ENCODE peak calls at places on chromosomes 13 and 19, in six cellular contexts. P, Y, W, C, F and H are unnamed samples.

GRCh38 chr13:113657851-113658741 is at the start of gene ATP4B:
- DNase-seq in W (no peak), C (no peak), Y (no peak), P (no peak), F (peak), H (no peak)

GRCh38 chr19:29596885-29597525 is 9.1 kb upstream of the POP4 start:
- DNase-seq in W (no peak), F (no peak), C (no peak), P (no peak), Y (no peak), H (no peak)

GRCh38 chr19:35264281-35265125 is 4.3 kb upstream of the USF2 start:
- DNase-seq in Y (no peak), P (peak), C (peak), W (peak), F (peak), H (no peak)

GRCh38 chr19:45967246-45967645 is 6.4 kb downstream of the NOVA2 start:
- DNase-seq in W (no peak), Y (no peak), C (no peak), P (no peak), F (no peak), H (no peak)

GRCh38 chr13:50222569-50223332 is 207.5 kb downstream of the KCNRG start:
- DNase-seq in Y (no peak), C (peak), P (peak), F (peak), W (peak), H (no peak)

GRCh38 chr19:6185093-6185824 is 49.8 kb downstream of the ACSBG2 start:
- DNase-seq in Y (no peak), P (no peak), W (no peak), C (no peak), F (no peak), H (no peak)

GRCh38 chr19:27741236-27741635 is 1471.7 kb downstream of the UQCRFS1 start:
- DNase-seq in F (peak), W (no peak), C (no peak), P (no peak), Y (no peak), H (no peak)

GRCh38 chr19:48354332-48354992 is 9.3 kb downstream of the TMEM143 start:
- DNase-seq in W (no peak), Y (no peak), C (peak), F (no peak), P (no peak), H (no peak)

GRCh38 chr19:18670313-18670712 is 13.2 kb upstream of the CRTC1 start:
- DNase-seq in F (no peak), C (no peak), W (no peak), Y (no peak), P (no peak), H (no peak)

GRCh38 chr13:93218583-93218982 is 8.0 kb upstream of the GPC6 start:
- DNase-seq in Y (no peak), C (no peak), P (no peak), W (no peak), F (no peak), H (no peak)

GRCh38 chr13:69425235-69425634 is 682.4 kb upstream of the ATXN8OS start:
- DNase-seq in Y (no peak), C (no peak), P (no peak), W (no peak), F (no peak), H (no peak)

GRCh38 chr13:33745370-33746324 is 72.3 kb upstream of the RFC3 start:
- DNase-seq in W (no peak), C (peak), Y (no peak), F (no peak), P (no peak), H (no peak)

GRCh38 chr19:42254083-42254849 is 662 bp downstream of the ERF start:
- DNase-seq in C (peak), P (peak), F (peak), W (peak), Y (no peak), H (peak)

GRCh38 chr13:94798738-94799137 is 86.4 kb upstream of the SOX21 start:
- DNase-seq in F (no peak), Y (no peak), P (no peak), C (no peak), W (no peak), H (no peak)

GRCh38 chr13:71619096-71619495 is 247.9 kb downstream of the DACH1 start:
- DNase-seq in F (no peak), W (no peak), P (no peak), Y (no peak), C (no peak), H (no peak)

GRCh38 chr13:40352807-40353562 is 313.5 kb downstream of the FOXO1 start:
- DNase-seq in C (no peak), Y (no peak), P (peak), W (no peak), F (peak), H (no peak)

GRCh38 chr13:67515895-67516294 is 285.8 kb upstream of the PCDH9 start:
- DNase-seq in C (no peak), P (no peak), W (no peak), F (no peak), Y (no peak), H (no peak)

GRCh38 chr13:54402495-54402894 is 1373.9 kb downstream of the OLFM4 start:
- DNase-seq in Y (no peak), F (no peak), W (no peak), P (no peak), C (no peak), H (no peak)

GRCh38 chr19:42816901-42817300 is 51.4 kb upstream of the PSG8 start:
- DNase-seq in Y (no peak), W (no peak), P (no peak), C (no peak), F (no peak), H (no peak)

GRCh38 chr19:37227996-37228395 is 10.0 kb downstream of the ZNF383 start:
- DNase-seq in Y (no peak), F (no peak), P (no peak), W (no peak), C (peak), H (no peak)

GRCh38 chr19:46180701-46181385 is 32.8 kb downstream of the IGFL2 start:
- DNase-seq in Y (peak), C (no peak), P (no peak), W (no peak), F (no peak), H (no peak)

GRCh38 chr19:42197375-42197817 is 20.1 kb downstream of the DEDD2 start:
- DNase-seq in C (no peak), Y (no peak), W (peak), P (no peak), F (no peak), H (no peak)

GRCh38 chr13:113995051-113995601 is 21.2 kb upstream of the C13orf46 start:
- DNase-seq in P (no peak), W (no peak), F (no peak), Y (no peak), C (no peak), H (no peak)

GRCh38 chr19:30848626-30849322 is 476.6 kb downstream of the ZNF536 start:
- DNase-seq in F (no peak), C (no peak), P (no peak), W (no peak), Y (no peak), H (no peak)

GRCh38 chr13:101452519-101453485 is at the start of gene ITGBL1:
- DNase-seq in F (no peak), Y (no peak), W (no peak), P (no peak), C (no peak), H (peak)

GRCh38 chr19:35293733-35294309 is 1.9 kb downstream of the MAG start:
- DNase-seq in C (no peak), F (no peak), W (no peak), P (no peak), Y (no peak), H (no peak)

GRCh38 chr13:27665333-27665732 is 43.6 kb downstream of the POLR1D start:
- DNase-seq in P (no peak), Y (no peak), W (no peak), F (no peak), C (no peak), H (no peak)

GRCh38 chr19:22260499-22260898 is 25.7 kb upstream of the ZNF729 start:
- DNase-seq in F (no peak), C (no peak), Y (no peak), W (no peak), P (no peak), H (no peak)

GRCh38 chr13:100542546-100543156 is 45.9 kb downstream of the GGACT start:
- DNase-seq in F (peak), C (no peak), P (no peak), W (no peak), Y (peak), H (no peak)

GRCh38 chr19:49468199-49468598 is 5.8 kb upstream of the FLT3LG start:
- DNase-seq in W (no peak), P (peak), F (no peak), Y (no peak), C (no peak), H (no peak)
- TF ChIP-seq POLR2A in W (no peak), P (no peak), F (no peak), Y (no peak), C (no peak), H (no peak)

GRCh38 chr19:1863308-1863637 is at the start of gene KLF16:
- DNase-seq in F (no peak), Y (peak), P (no peak), W (no peak), C (no peak), H (no peak)
- TF ChIP-seq POLR2A in F (no peak), Y (peak), P (no peak), W (peak), C (no peak), H (peak)

GRCh38 chr13:30421093-30422055 is 919 bp upstream of the UBE2L5 start:
- DNase-seq in C (peak), Y (peak), P (peak), F (peak), W (peak), H (peak)
- TF ChIP-seq POLR2A in C (no peak), Y (no peak), P (no peak), F (peak), W (peak), H (no peak)

DNA sequence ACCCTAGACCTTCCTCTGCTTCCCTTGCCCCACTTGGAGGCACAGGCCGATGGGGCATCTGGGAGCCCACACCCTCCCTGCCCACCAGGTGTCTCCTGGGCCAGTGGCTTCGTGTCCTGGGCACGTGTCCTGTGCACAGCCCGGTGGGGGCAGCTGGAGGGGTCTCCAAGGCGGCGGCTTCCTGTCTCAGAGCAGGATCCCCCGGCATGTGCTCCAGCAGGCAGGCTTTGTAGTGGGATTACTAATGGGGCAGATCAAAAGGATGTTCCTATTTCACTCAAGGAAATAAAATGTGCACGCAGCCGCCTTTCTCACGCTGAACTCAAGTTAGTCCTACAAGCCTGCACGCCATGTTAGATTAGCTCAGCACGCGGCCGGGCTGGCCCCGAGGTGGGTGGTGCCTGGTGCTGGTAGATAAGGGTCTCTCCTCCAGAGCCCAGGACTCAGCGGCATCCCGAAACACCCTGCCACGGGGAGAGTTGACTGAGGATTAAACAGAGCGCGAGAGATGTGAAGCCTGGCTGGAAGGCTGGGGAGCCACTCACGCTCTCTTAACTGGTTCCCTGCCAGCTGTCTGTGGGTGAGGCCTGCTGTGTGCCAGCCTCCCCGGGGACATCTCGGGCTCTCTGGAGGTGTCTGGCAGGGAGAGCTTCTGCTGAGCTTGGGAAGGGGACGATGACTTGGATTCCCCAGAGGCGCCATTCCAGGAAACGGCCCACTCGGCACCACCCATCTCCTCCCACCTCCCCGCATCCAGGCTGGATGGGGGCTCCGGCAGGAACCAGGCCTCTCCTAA is 122.1 kb downstream of the KDM4B start:
- DNase-seq in W (no peak), F (peak), Y (no peak), P (peak), C (peak), H (no peak)
- TF ChIP-seq POLR2A in W (no peak), F (no peak), Y (no peak), P (no peak), C (no peak), H (no peak)

GRCh38 chr13:36453518-36453917 is 21.2 kb downstream of the CCNA1 start:
- DNase-seq in Y (no peak), W (no peak), F (no peak), P (no peak), C (no peak), H (no peak)
- TF ChIP-seq POLR2A in Y (no peak), W (no peak), F (no peak), P (no peak), C (no peak), H (no peak)

DNA sequence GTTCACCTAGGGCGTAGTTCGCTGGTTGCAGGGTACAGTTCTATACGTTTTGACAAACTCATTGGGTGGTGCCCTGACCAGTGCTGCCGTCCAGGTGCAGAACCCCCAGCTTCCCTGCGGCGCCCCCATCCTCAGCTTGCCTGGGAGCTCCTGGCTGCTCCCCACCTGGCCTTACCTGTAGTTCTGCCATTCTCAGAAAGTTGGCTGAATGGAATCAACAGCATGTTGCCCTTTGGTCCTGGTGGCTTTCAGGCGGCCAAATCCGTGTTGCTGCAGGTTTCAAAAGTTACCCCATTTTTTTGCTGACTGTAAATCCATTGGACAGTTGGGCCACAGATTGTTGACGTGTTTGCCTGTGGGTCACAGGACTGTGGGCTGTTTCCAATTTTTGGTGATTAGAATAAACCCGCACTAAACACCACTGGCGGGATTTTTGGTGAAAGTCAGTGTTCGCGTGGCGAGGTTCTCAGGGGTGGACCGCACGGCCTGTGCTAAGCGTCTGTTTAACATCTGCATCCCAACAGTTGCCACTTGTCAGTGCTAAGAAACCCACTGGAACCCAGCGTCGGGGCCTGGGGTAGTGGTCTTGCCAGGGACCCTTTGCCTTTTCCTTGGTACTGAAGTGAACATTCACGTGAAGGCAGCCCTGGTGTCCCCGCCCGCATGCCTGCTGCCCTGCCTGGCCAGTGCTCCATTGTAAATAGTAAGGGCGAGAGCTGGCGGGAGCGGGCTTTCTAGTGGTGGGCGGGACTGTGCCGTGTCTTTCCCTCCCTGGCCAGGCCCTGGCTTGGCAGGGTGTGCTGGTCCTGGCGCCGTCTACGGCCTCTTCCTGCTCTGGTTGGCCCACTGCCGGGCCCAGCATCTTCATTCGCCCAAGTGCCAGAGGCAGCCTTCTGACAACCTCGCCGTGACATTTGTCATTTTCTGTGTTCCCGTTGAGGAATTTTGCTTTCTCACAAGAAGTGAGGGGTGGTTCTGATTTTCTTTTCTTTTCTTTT is 3.3 kb downstream of the DOT1L start:
- DNase-seq in W (peak), F (peak), Y (peak), P (peak), C (peak), H (no peak)
- TF ChIP-seq POLR2A in W (no peak), F (peak), Y (no peak), P (no peak), C (no peak), H (no peak)